ENCODE peak calls at places on chromosomes 4 and X, in nine cellular contexts. E is stomach, X is HepG2, S is Panc1, V is HCT116, M is HL-60, B is breast epithelium, A is GM23338, T is SK-N-SH. C is an unnamed sample.

GRCh38 chr4:74501579-74501978 is 56.6 kb downstream of the AREG start:
- DNase-seq in E (no peak), X (no peak), S (no peak), V (no peak), M (no peak), B (no peak), A (no peak), T (no peak), C (no peak)

GRCh38 chr4:182010876-182011275 is 232.3 kb upstream of the TENM3 start:
- DNase-seq in E (no peak), X (no peak), S (no peak), V (no peak), M (no peak), B (no peak), A (no peak), T (no peak), C (no peak)

GRCh38 chr4:123976285-123976684 is 579.7 kb downstream of the SPRY1 start:
- DNase-seq in E (no peak), X (no peak), S (no peak), V (no peak), M (no peak), B (no peak), A (peak; percentile 32), T (no peak), C (no peak)

GRCh38 chrX:103846395-103846794 is 14.3 kb upstream of the RAB9B start:
- DNase-seq in E (no peak), X (no peak), S (no peak), V (no peak), M (no peak), B (no peak), A (no peak), T (no peak), C (no peak)

GRCh38 chrX:129701624-129702069 is 37.1 kb upstream of the XPNPEP2 start:
- DNase-seq in E (no peak), X (no peak), S (no peak), V (no peak), M (no peak), B (no peak), A (no peak), T (no peak), C (peak; percentile 15)

GRCh38 chrX:19059063-19059462 is 63.2 kb downstream of the ADGRG2 start:
- DNase-seq in E (no peak), X (no peak), S (no peak), V (no peak), M (no peak), B (no peak), A (no peak), T (no peak), C (no peak)

GRCh38 chr4:141783770-141784169 is 147.4 kb downstream of the IL15 start:
- DNase-seq in E (no peak), X (no peak), S (no peak), V (no peak), M (no peak), B (no peak), A (no peak), T (no peak), C (no peak)

GRCh38 chr4:38678078-38678477 is 14.1 kb downstream of the KLF3 start:
- DNase-seq in E (no peak), X (no peak), S (no peak), V (no peak), M (no peak), B (no peak), A (no peak), T (no peak), C (no peak)

GRCh38 chrX:38654302-38654701 is 93.0 kb downstream of the TSPAN7 start:
- DNase-seq in E (no peak), X (peak; percentile 36), S (no peak), V (peak; percentile 7), M (peak; percentile 4), B (no peak), A (peak; percentile 36), T (peak; percentile 35), C (no peak)

GRCh38 chr4:52299120-52299519 is 248.0 kb downstream of the SPATA18 start:
- DNase-seq in E (no peak), X (no peak), S (no peak), V (no peak), M (no peak), B (no peak), A (no peak), T (no peak), C (no peak)

GRCh38 chrX:129808163-129808828 is 28.5 kb downstream of the SASH3 start:
- DNase-seq in E (no peak), X (no peak), S (no peak), V (no peak), M (no peak), B (no peak), A (no peak), T (no peak), C (no peak)

GRCh38 chr4:38670939-38671593 is 7.1 kb downstream of the KLF3 start:
- DNase-seq in E (peak; percentile 53), X (no peak), S (no peak), V (no peak), M (peak; percentile 46), B (no peak), A (no peak), T (no peak), C (peak; percentile 51)

GRCh38 chr4:112848931-112849330 is 200.5 kb upstream of the ANK2 start:
- DNase-seq in E (no peak), X (no peak), S (no peak), V (no peak), M (no peak), B (no peak), A (no peak), T (no peak), C (no peak)

GRCh38 chr4:142264961-142265360 is 581.1 kb downstream of the INPP4B start:
- DNase-seq in E (no peak), X (no peak), S (peak; percentile 28), V (no peak), M (no peak), B (no peak), A (no peak), T (no peak), C (no peak)

GRCh38 chr4:150211821-150212445 is 133.7 kb downstream of the DCLK2 start:
- DNase-seq in E (no peak), X (no peak), S (no peak), V (no peak), M (no peak), B (no peak), A (no peak), T (no peak), C (no peak)
- TF ChIP-seq CTCF in E (no peak), X (no peak), S (no peak), V (no peak), M (no peak), B (no peak), A (no peak), T (no peak), C (no peak)

DNA sequence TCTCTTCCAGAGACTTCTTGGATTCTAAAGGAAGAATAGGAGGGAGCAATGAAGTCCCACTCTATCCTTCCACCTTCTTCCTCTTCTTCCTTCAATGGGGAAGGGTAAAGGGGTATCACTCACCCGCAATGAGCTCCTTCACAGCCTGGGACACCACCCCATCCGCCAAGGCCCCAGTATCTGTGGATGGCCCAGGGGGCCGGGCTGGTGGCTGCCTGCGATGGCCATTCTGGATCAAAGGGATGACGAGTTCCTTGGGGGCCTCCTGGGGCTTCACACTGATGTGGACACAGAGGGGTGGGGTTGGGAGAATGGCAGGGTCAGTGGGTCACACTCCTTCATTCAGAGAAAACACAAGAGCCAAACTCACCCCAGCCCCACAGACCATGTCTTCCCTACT is 1.0 kb downstream of the GPKOW start:
- DNase-seq in E (no peak), X (no peak), S (no peak), V (no peak), M (no peak), B (no peak), A (no peak), T (no peak), C (no peak)
- TF ChIP-seq POLR2AphosphoS5 in E (no peak), X (no peak), S (no peak), V (no peak), M (no peak), B (no peak), A (no peak), T (no peak), C (no peak)

DNA sequence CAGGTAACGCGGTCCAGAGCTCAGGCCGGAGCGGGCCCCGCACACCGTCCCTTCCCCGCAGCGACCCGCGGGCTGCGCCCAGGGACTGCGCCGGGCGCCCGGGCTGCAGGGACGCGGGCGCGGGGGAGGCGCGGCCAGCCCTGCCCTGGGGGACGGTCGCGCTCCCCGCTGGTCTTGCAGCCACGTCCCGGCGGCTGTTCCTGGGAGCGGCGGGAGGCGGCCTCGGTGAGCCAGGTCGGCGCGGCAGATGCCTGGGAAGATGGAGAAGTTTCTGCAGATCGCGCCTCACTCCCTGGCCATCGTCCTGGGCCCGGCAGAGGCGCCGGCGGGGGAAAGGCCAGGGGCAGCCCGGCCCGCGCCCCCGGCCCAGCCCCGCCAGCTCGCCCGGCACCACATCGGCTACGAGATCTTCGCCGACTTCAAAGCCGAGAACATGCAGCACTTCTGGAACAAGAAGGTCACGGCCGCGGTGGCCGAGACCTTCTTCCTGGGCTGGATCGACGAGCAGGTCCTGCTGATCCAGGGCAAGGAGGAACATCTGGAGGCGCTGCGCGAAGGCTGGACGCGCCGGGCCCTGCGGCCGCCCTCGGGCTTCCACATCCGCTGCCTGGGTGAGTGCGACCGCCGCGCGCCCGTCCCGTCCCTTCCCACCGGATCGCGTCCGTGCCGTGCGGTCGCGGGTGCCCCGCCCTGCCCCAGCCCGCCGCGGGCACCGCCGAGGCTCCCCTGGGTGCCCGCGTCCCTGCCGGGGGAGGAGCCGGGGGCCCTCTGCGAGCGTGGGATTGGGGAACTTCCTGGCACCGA is 107.5 kb upstream of the STOX2 start:
- DNase-seq in E (peak; percentile 53), X (no peak), S (no peak), V (no peak), M (peak; percentile 45), B (no peak), A (peak; percentile 63), T (peak; percentile 83), C (peak; percentile 53)
- H3K4me3 ChIP-seq in E (peak overlapping the region; percentile 62), X (peak overlapping the region; percentile 34), S (peak overlapping the region; percentile 52), V (peak overlapping the region; percentile 61), M (peak overlapping the region; percentile 51), B (peak overlapping the region; percentile 78), A (peak overlapping the region; percentile 75), T (peak overlapping the region; percentile 48), C (peak overlapping the region; percentile 43)

GRCh38 chrX:14529288-14529989 is at the start of gene GLRA2:
- DNase-seq in E (no peak), X (peak; percentile 1), S (no peak), V (no peak), M (no peak), B (no peak), A (peak; percentile 76), T (no peak), C (peak; percentile 24)

GRCh38 chrX:14533867-14534266 is 4.5 kb downstream of the GLRA2 start:
- DNase-seq in E (no peak), X (no peak), S (no peak), V (no peak), M (no peak), B (no peak), A (no peak), T (no peak), C (no peak)

DNA sequence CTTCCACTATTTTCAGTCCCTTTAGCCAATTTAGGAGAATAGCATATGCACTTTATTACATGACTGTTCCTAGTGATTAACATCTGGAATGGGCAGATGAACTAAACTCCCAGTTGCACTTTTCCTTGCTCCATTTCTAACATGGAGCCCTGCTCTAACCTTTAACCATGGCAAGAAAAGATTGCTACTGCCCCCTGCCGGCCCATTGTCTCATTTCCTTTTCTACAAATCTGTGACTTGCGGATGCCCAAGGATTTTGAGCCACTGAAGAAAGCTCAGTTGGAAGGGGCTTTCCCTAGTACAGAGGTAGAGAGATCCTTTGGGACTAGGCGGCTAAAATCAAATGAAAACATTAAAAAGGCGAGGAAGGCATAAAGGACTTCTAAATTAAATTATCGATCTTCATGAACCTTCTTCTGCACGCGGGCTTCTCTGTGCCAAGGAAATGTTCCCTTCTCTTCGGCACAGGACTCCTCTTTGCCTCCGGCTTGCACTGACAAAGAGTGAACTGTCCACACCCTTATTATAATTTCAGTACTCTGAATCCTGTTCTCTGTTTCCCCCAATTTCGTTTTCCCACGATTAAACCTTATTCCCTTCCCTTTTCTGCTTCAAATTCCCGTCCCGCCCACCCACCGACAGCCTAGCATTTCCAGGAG is 578 bp upstream of the GLRA2 start:
- DNase-seq in E (peak; percentile 69), X (peak; percentile 10), S (peak; percentile 2), V (peak; percentile 13), M (peak; percentile 56), B (no peak), A (peak; percentile 76), T (peak; percentile 27), C (peak; percentile 86)
- TF ChIP-seq CTCF in E (peak; percentile 23), X (peak; percentile 51), S (peak; percentile 50), V (peak; percentile 38), M (no peak), B (peak; percentile 9), A (peak; percentile 65), T (peak; percentile 69), C (peak; percentile 60)

C was measured in transverse colon.